ENCODE peak calls at places on chromosomes 16 and 17, in five cellular contexts. H, N, B, E and R are unnamed samples.

GRCh38 chr17:40364906-40365305 is 369 bp upstream of the GJD3 start:
- DNase-seq in H (no peak), N (no peak), B (no peak), E (no peak), R (no peak)

GRCh38 chr17:15457723-15458094 is 9.7 kb downstream of the CDRT4 start:
- DNase-seq in H (no peak), N (no peak), B (no peak), E (no peak), R (no peak)

GRCh38 chr16:364595-365491 is 5.5 kb downstream of the MRPL28 start:
- DNase-seq in H (no peak), N (no peak), B (no peak), E (no peak), R (no peak)

GRCh38 chr16:72783716-72784320 is 264.1 kb downstream of the ZFHX3 start:
- DNase-seq in H (no peak), N (no peak), B (no peak), E (no peak), R (no peak)

GRCh38 chr17:57400648-57401047 is 144.3 kb downstream of the MSI2 start:
- DNase-seq in H (no peak), N (no peak), B (no peak), E (no peak), R (no peak)

GRCh38 chr17:62790554-62790953 is 17.6 kb downstream of the MARCHF10 start:
- DNase-seq in H (no peak), N (no peak), B (no peak), E (no peak), R (no peak)

GRCh38 chr17:21358682-21359482 is 17.3 kb upstream of the KCNJ12 start:
- DNase-seq in H (no peak), N (no peak), B (no peak), E (no peak), R (no peak)

GRCh38 chr16:21703589-21704174 is 39.9 kb downstream of the OTOA start:
- DNase-seq in H (no peak), N (no peak), B (no peak), E (no peak), R (no peak)

GRCh38 chr17:60661489-60661888 is 16.2 kb upstream of the BCAS3 start:
- DNase-seq in H (no peak), N (no peak), B (no peak), E (no peak), R (no peak)

GRCh38 chr16:52572656-52573055 is 25.7 kb upstream of the TOX3 start:
- DNase-seq in H (no peak), N (no peak), B (no peak), E (no peak), R (no peak)

DNA sequence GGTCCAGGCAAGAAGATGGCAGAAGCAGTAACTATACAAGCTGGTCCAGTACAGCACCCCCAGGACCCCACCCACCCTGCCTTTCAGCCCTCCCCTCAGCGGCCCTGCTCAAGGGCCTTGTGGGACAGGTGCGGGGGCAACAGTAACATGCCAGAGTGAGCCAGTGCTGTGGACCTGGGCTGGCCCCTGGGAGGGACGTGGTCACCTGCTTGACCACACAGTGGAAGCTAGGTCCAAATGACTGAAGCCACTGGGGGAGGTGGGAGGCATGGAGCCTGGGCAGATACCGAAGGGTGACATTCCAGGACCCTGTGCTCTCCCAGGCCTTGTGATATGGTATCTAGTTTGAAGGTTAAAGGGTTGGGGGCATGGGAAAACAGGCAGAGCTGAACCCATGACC is 17.3 kb downstream of the ATP6V0D1 start:
- DNase-seq in H (no peak), N (no peak), B (peak; percentile 20), E (no peak), R (no peak)
- H3K36me3 ChIP-seq in H (peaks cover 7% of the 10 kb centered on the region), N (peaks cover 22% of the 10 kb centered on the region), B (no peaks in the 10 kb centered on the region), E (no peaks in the 10 kb centered on the region), R (no peaks in the 10 kb centered on the region)

DNA sequence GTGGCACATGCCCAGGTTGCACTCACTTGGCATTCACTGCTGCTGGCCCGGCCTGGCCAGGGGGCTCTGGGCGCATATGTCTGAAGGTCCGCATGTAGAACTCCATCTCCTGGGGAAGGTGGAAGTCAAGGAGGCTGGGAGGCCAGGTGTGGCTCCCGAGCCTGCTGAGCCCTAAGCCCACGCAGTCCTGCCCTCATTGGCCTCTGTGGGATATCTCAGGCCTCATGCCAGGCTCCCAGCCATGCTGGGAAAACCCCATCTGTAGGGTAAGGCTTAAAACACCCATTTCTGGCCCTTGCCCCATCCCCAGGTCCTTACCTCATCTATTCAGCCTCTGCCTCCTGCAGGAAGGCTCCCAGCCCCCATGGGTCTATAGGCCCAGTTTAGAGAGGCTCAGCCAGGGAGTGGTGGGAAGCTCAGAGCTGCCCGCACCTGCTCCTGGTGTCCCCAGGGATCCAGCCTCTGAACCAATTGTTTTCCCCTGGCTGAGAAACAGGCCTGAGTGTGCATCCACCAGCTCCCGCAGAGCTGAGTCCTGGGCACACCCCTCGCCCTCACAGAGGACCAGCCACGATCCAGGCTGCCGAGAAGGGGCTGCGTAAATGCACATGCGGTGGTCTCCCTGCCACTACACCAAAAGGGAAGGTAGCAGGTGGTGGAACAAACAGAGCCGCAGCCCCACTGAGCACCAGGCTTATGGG is 2.3 kb upstream of the TPPP3 start:
- DNase-seq in H (no peak), N (no peak), B (no peak), E (no peak), R (no peak)
- H3K4me1 ChIP-seq in H (peaks cover 18% of the 10 kb centered on the region), N (peaks cover 15% of the 10 kb centered on the region), B (peaks cover 21% of the 10 kb centered on the region), E (peaks cover 45% of the 10 kb centered on the region), R (peaks cover 13% of the 10 kb centered on the region)

DNA sequence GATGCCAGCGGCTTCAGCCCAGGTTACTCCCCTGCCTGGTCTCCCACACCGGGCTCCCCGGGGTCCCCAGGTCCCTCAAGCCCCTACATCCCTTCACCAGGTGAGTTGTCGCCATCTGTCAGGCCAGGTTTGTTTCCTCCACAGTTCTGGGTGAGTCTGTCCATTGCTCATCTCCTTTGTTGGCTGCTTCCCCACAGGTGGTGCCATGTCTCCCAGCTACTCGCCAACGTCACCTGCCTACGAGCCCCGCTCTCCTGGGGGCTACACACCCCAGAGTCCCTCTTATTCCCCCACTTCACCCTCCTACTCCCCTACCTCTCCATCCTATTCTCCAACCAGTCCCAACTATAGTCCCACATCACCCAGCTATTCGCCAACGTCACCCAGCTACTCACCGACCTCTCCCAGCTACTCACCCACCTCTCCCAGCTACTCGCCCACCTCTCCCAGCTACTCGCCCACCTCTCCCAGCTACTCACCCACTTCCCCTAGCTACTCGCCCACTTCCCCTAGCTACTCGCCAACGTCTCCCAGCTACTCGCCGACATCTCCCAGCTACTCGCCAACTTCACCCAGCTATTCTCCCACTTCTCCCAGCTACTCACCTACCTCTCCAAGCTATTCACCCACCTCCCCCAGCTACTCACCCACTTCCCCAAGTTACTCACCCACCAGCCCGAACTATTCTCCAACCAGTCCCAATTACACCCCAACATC is 28.8 kb downstream of the POLR2A start:
- DNase-seq in H (no peak), N (no peak), B (no peak), E (no peak), R (no peak)
- H3K4me3 ChIP-seq in H (no peak overlapping the region), N (no peak overlapping the region), B (no peak overlapping the region), E (no peak overlapping the region), R (no peak overlapping the region)

GRCh38 chr17:37111329-37111728 is 162.6 kb downstream of the AATF start:
- DNase-seq in H (no peak), N (no peak), B (no peak), E (no peak), R (no peak)
- H3K36me3 ChIP-seq in H (peaks cover 32% of the 10 kb centered on the region), N (peaks cover 7% of the 10 kb centered on the region), B (no peaks in the 10 kb centered on the region), E (peaks cover 21% of the 10 kb centered on the region), R (peaks cover 4% of the 10 kb centered on the region)

GRCh38 chr17:45316271-45317112 is at the start of gene MAP3K14:
- DNase-seq in H (no peak), N (peak; percentile 49), B (peak; percentile 69), E (peak; percentile 77), R (no peak)

GRCh38 chr17:45314761-45315549 is 1.9 kb downstream of the MAP3K14 start:
- DNase-seq in H (no peak), N (no peak), B (no peak), E (no peak), R (no peak)

GRCh38 chr17:45317113-45317820 is 447 bp upstream of the MAP3K14 start:
- DNase-seq in H (peak; percentile 100), N (peak; percentile 99), B (peak; percentile 100), E (peak; percentile 100), R (peak; percentile 98)

GRCh38 chr17:45313927-45314760 is 2.7 kb downstream of the MAP3K14 start:
- DNase-seq in H (peak; percentile 28), N (no peak), B (no peak), E (no peak), R (no peak)

DNA sequence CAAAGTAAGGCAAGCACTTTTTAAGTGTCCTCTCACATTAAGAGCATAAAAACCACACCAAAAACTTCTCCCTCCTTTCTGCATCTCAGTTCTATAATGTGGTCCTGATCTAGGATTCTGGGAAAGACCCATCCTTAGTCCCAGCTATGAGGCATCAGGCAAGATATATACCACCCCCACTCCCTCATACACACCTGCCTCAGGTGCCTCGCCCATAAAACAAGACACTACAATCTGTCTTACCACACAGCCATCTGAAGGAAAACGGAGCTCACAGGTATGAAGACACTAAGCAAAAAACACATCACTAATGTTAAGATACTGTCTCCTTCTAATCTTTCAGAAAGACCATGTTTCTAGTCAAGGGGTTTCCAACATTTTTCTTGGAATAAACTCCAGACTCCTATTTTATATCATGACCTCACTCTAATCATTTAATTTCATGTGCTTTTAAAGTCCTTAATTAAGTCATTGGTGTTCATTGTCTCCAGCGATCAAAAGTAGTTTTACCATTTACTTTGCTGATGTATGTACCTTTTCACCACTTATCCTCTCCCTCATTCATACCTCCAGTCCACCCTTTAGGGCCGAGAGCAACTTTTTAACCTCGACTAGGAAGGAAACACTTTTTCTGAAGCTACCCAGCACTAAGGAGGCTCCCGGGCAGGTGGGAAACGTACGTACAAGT is 1.1 kb downstream of the MAP3K14 start:
- DNase-seq in H (peak; percentile 31), N (no peak), B (no peak), E (no peak), R (no peak)
- H3K4me1 ChIP-seq in H (peaks cover 74% of the 10 kb centered on the region), N (peaks cover 71% of the 10 kb centered on the region), B (peaks cover 50% of the 10 kb centered on the region), E (peaks cover 77% of the 10 kb centered on the region), R (no peaks in the 10 kb centered on the region)

GRCh38 chr17:8753136-8753975 is 5.0 kb downstream of the SPDYE4 start:
- DNase-seq in H (no peak), N (no peak), B (no peak), E (no peak), R (no peak)
- H3K4me3 ChIP-seq in H (no peak overlapping the region), N (no peak overlapping the region), B (no peak overlapping the region), E (no peak overlapping the region), R (no peak overlapping the region)

DNA sequence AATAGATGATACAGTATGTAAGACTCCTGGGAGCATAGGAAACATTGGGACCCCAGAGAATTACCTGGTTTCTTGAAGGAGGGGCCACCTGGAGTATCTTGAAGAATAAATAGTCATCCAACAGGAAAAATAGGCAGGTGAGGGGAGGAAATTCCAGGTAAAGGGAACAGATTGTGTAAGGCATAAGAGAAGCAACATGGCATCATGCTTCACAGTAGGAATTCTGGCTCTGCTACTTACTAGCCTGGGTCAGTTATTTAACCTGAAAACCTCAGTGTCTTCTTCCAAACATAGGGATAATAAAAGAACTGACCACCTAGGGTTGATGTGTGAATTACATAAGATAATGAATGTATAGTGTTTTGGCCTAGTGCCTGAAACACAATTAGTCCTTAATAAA is 122.1 kb downstream of the CA10 start:
- DNase-seq in H (no peak), N (no peak), B (no peak), E (no peak), R (no peak)
- H3K36me3 ChIP-seq in H (no peaks in the 10 kb centered on the region), N (no peaks in the 10 kb centered on the region), B (no peaks in the 10 kb centered on the region), E (no peaks in the 10 kb centered on the region), R (no peaks in the 10 kb centered on the region)

GRCh38 chr16:87172632-87173031 is 144.6 kb downstream of the C16orf95 start:
- DNase-seq in H (no peak), N (no peak), B (no peak), E (no peak), R (no peak)
- H3K4me1 ChIP-seq in H (no peaks in the 10 kb centered on the region), N (no peaks in the 10 kb centered on the region), B (no peaks in the 10 kb centered on the region), E (no peaks in the 10 kb centered on the region), R (no peaks in the 10 kb centered on the region)